ENCODE peak calls at places on chromosomes 3 and 15, in eight cellular contexts. W is EH; P is naive thymus-derived CD4-positive, alpha-beta T cell; G is HEK293T; L is fibroblast of lung; Z is T-helper 17 cell; U is prostate gland; M is posterior cingulate gyrus. D is an unnamed sample.

GRCh38 chr3:31370093-31370666 is 162.5 kb upstream of the STT3B start:
- DNase-seq in W (no peak), P (no peak), G (no peak), L (peak), Z (no peak), U (no peak), M (no peak), D (no peak)

GRCh38 chr3:180855364-180855763 is 57.1 kb upstream of the FXR1 start:
- DNase-seq in W (no peak), P (no peak), G (peak), L (no peak), Z (no peak), U (no peak), M (no peak), D (no peak)

GRCh38 chr3:30161370-30161769 is 445.0 kb upstream of the TGFBR2 start:
- DNase-seq in W (peak), P (no peak), G (no peak), L (peak), Z (no peak), U (peak), M (no peak), D (no peak)

GRCh38 chr15:42035362-42035761 is 14.5 kb upstream of the PLA2G4E start:
- DNase-seq in W (peak), P (no peak), G (no peak), L (no peak), Z (no peak), U (peak), M (no peak), D (no peak)

GRCh38 chr15:41955807-41956525 is 16.4 kb downstream of the EHD4 start:
- DNase-seq in W (no peak), P (no peak), G (no peak), L (no peak), Z (no peak), U (no peak), M (no peak), D (no peak)

GRCh38 chr3:65348596-65348995 is 660.8 kb upstream of the ADAMTS9 start:
- DNase-seq in W (peak), P (no peak), G (no peak), L (peak), Z (no peak), U (peak), M (no peak), D (no peak)

GRCh38 chr15:72983812-72984211 is 68.5 kb upstream of the NEO1 start:
- DNase-seq in W (no peak), P (no peak), G (no peak), L (no peak), Z (no peak), U (no peak), M (no peak), D (no peak)

GRCh38 chr3:99108508-99108907 is 207.0 kb upstream of the DCBLD2 start:
- DNase-seq in W (peak), P (no peak), G (no peak), L (peak), Z (no peak), U (no peak), M (no peak), D (no peak)

D was measured in NK-92 treated with Interleukin-12 subunit alpha and Interleukin-12 subunit beta, amount 100 ng/mL, for 24 hours.